ENCODE peak calls at places on chromosomes 3 and 15, in four cellular contexts. A is NCI-H1105 treated with DMSO at 0.1 percent for 48 hours, Y is GM03348, L is MV-4-11. N is an unnamed sample.

GRCh38 chr3:37729119-37729518 is 132.6 kb upstream of the CTDSPL start:
- DNase-seq in L (no peak), Y (no peak), A (no peak), N (peak)

GRCh38 chr3:21390136-21390535 is 360.9 kb downstream of the ZNF385D start:
- DNase-seq in Y (peak), L (no peak), A (no peak), N (peak)

GRCh38 chr3:196971094-196971698 is 2.6 kb upstream of the PIGZ start:
- DNase-seq in A (no peak), Y (no peak), L (no peak), N (no peak)

GRCh38 chr3:184154909-184155643 is at the start of gene DVL3:
- DNase-seq in L (peak), A (peak), Y (peak), N (peak)

GRCh38 chr3:197465197-197465995 is 90.4 kb downstream of the BDH1 start:
- DNase-seq in L (no peak), Y (no peak), A (no peak), N (no peak)

GRCh38 chr15:85010114-85010471 is 28.4 kb downstream of the PDE8A start:
- DNase-seq in A (peak), L (no peak), Y (no peak), N (no peak)

GRCh38 chr3:197309528-197310361 is 11.3 kb upstream of the DLG1 start:
- DNase-seq in A (no peak), Y (peak), L (peak), N (peak)

GRCh38 chr3:72323794-72324193 is 524.5 kb downstream of the SHQ1 start:
- DNase-seq in L (no peak), Y (no peak), A (no peak), N (no peak)

GRCh38 chr15:89492111-89492641 is 4.2 kb downstream of the RHCG start:
- DNase-seq in Y (no peak), A (no peak), L (no peak), N (no peak)

GRCh38 chr15:52021128-52021671 is 2.2 kb downstream of the MAPK6 start:
- DNase-seq in A (no peak), L (peak), Y (peak), N (peak)

GRCh38 chr3:115040673-115041286 is 106.3 kb downstream of the ZBTB20 start:
- DNase-seq in A (peak), L (peak), Y (peak), N (peak)

GRCh38 chr3:158791259-158791920 is 10.5 kb upstream of the MFSD1 start:
- DNase-seq in A (peak), Y (peak), L (peak), N (peak)

GRCh38 chr3:72636947-72637647 is 211.1 kb downstream of the SHQ1 start:
- DNase-seq in Y (no peak), L (peak), A (no peak), N (no peak)

GRCh38 chr3:151908399-151908798 is 35.0 kb downstream of the SUCNR1 start:
- DNase-seq in L (no peak), A (no peak), Y (no peak), N (no peak)

GRCh38 chr3:14764331-14765064 is 54.3 kb upstream of the FGD5 start:
- DNase-seq in L (no peak), A (no peak), Y (peak), N (no peak)

GRCh38 chr15:84702961-84703482 is 12.9 kb downstream of the SEC11A start:
- DNase-seq in Y (no peak), L (no peak), A (no peak), N (peak)

GRCh38 chr3:192130534-192131132 is 596.7 kb downstream of the FGF12 start:
- DNase-seq in Y (peak), A (peak), L (peak), N (no peak)

GRCh38 chr3:57397175-57398026 is 104.9 kb upstream of the ASB14 start:
- DNase-seq in A (no peak), L (peak), Y (peak), N (peak)

GRCh38 chr3:186354100-186354499 is 7.9 kb downstream of the DGKG start:
- DNase-seq in A (no peak), L (no peak), Y (no peak), N (peak)

N was measured in AG08395.